ENCODE peak calls at places on chromosomes 7 and 10, in four cellular contexts. X is nucleus accumbens; O is stimulated activated CD8-positive, alpha-beta memory T cell treated with anti-CD3 and anti-CD28 coated beads, Interleukin-4, amount 100 ng/mL, for 1 hour; P is KBM-7. J is an unnamed sample.

GRCh38 chr7:17444673-17445072 is 146.2 kb downstream of the AHR start:
- DNase-seq in O (no peak), X (no peak), P (no peak), J (no peak)

GRCh38 chr10:132396495-132397035 is 435 bp upstream of the PWWP2B start:
- DNase-seq in O (no peak), X (no peak), P (peak; percentile 39), J (no peak)

GRCh38 chr7:100574362-100575205 is 884 bp upstream of the SAP25 start:
- DNase-seq in P (no peak), X (no peak), O (no peak), J (no peak)

GRCh38 chr10:21528452-21529235 is 3.2 kb upstream of the SKIDA1 start:
- DNase-seq in X (no peak), O (no peak), P (peak; percentile 28), J (no peak)

GRCh38 chr10:113056030-113056429 is 106.0 kb downstream of the TCF7L2 start:
- DNase-seq in O (no peak), P (no peak), X (no peak), J (no peak)

GRCh38 chr10:29621161-29621560 is 13.6 kb downstream of the SVIL start:
- DNase-seq in O (no peak), X (no peak), P (no peak), J (no peak)

GRCh38 chr10:122029503-122030199 is 40.7 kb downstream of the TACC2 start:
- DNase-seq in X (no peak), P (no peak), O (no peak), J (no peak)

GRCh38 chr10:29202541-29202940 is 86.3 kb upstream of the LYZL1 start:
- DNase-seq in X (no peak), P (no peak), O (no peak), J (no peak)

GRCh38 chr10:51895209-51895608 is 195.8 kb upstream of the CSTF2T start:
- DNase-seq in P (no peak), O (no peak), X (no peak), J (no peak)

GRCh38 chr7:150978136-150978789 is at the start of gene KCNH2:
- DNase-seq in O (no peak), P (no peak), X (peak; percentile 37), J (peak; percentile 79)

GRCh38 chr7:140390466-140391190 is 7.7 kb downstream of the SLC37A3 start:
- DNase-seq in X (no peak), P (peak; percentile 88), O (no peak), J (no peak)

GRCh38 chr10:6271663-6272062 is 68.9 kb downstream of the PFKFB3 start:
- DNase-seq in X (no peak), O (no peak), P (no peak), J (no peak)

GRCh38 chr10:49367600-49367999 is 28.3 kb downstream of the DRGX start:
- DNase-seq in O (no peak), P (peak; percentile 5), X (no peak), J (no peak)

GRCh38 chr7:44220046-44220720 is 19.4 kb downstream of the YKT6 start:
- DNase-seq in O (no peak), P (no peak), X (no peak), J (peak; percentile 25)

GRCh38 chr10:101028446-101029244 is 2.3 kb downstream of the PDZD7 start:
- DNase-seq in P (peak; percentile 68), X (no peak), O (no peak), J (no peak)

GRCh38 chr10:130188195-130189175 is 52.3 kb downstream of the GLRX3 start:
- DNase-seq in X (no peak), O (no peak), P (no peak), J (no peak)

GRCh38 chr7:84624927-84625326 is 430.3 kb upstream of the SEMA3A start:
- DNase-seq in P (no peak), X (no peak), O (no peak), J (no peak)

GRCh38 chr7:74371381-74372059 is 82.2 kb upstream of the GTF2IRD1 start:
- DNase-seq in X (no peak), P (no peak), O (no peak), J (peak; percentile 26)

GRCh38 chr7:105741993-105742392 is 134.4 kb downstream of the ATXN7L1 start:
- DNase-seq in X (no peak), O (no peak), P (no peak), J (no peak)

GRCh38 chr10:93435061-93435491 is 47.1 kb downstream of the MYOF start:
- DNase-seq in P (no peak), O (no peak), X (no peak), J (no peak)

GRCh38 chr7:2042650-2043049 is 190.1 kb downstream of the MAD1L1 start:
- DNase-seq in O (no peak), P (no peak), X (no peak), J (no peak)

GRCh38 chr10:89398003-89398749 is 5.8 kb downstream of the IFIT1 start:
- DNase-seq in X (no peak), P (no peak), O (no peak), J (no peak)

GRCh38 chr7:36286241-36286640 is 103.4 kb upstream of the ANLN start:
- DNase-seq in X (no peak), P (no peak), O (no peak), J (no peak)

GRCh38 chr10:45453639-45454250 is 79.7 kb downstream of the ALOX5 start:
- DNase-seq in O (no peak), P (no peak), X (no peak), J (no peak)